ENCODE peak calls at places on chromosomes 3 and 15, in ten cellular contexts. O is heart left ventricle, U is gastrocnemius medialis, F is stomach, C is body of pancreas, N is GM12891, T is adrenal gland, Z is IMR-90, E is ovary, V is A549. Y is an unnamed sample.

GRCh38 chr3:194009892-194010533 is 125.9 kb upstream of the HES1 start:
- DNase-seq in O (no peak), U (no peak), F (no peak), C (no peak), N (no peak), T (no peak), Z (no peak), E (no peak), V (no peak), Y (no peak)

GRCh38 chr3:30779686-30780287 is 114.7 kb downstream of the GADL1 start:
- DNase-seq in O (no peak), U (no peak), F (no peak), C (no peak), N (no peak), T (no peak), Z (peak; percentile 38), E (no peak), V (peak; percentile 38), Y (no peak)

GRCh38 chr3:13470894-13471574 is 9.1 kb upstream of the HDAC11 start:
- DNase-seq in O (no peak), U (no peak), F (no peak), C (no peak), N (no peak), T (no peak), Z (no peak), E (no peak), V (peak; percentile 40), Y (no peak)

GRCh38 chr15:80076321-80077318 is 17.1 kb downstream of the ZFAND6 start:
- DNase-seq in O (no peak), U (no peak), F (no peak), C (no peak), N (no peak), T (no peak), Z (peak; percentile 50), E (no peak), V (no peak), Y (no peak)

GRCh38 chr3:107987036-107987557 is 103.7 kb downstream of the CD47 start:
- DNase-seq in O (peak; percentile 83), U (peak; percentile 45), F (peak; percentile 84), C (peak; percentile 66), N (no peak), T (peak; percentile 89), Z (peak; percentile 98), E (peak; percentile 84), V (peak; percentile 83), Y (peak; percentile 96)

GRCh38 chr15:51775967-51776816 is 24.8 kb downstream of the TMOD2 start:
- DNase-seq in O (no peak), U (no peak), F (peak; percentile 56), C (peak; percentile 59), N (peak; percentile 30), T (peak; percentile 33), Z (peak; percentile 55), E (peak; percentile 30), V (peak; percentile 77), Y (no peak)

GRCh38 chr3:141540531-141540930 is 53.7 kb downstream of the RASA2 start:
- DNase-seq in O (no peak), U (no peak), F (no peak), C (no peak), N (no peak), T (no peak), Z (no peak), E (no peak), V (no peak), Y (no peak)

GRCh38 chr15:70703483-70703882 is 59.9 kb downstream of the UACA start:
- DNase-seq in O (no peak), U (no peak), F (no peak), C (no peak), N (no peak), T (no peak), Z (no peak), E (no peak), V (peak; percentile 36), Y (no peak)

GRCh38 chr3:169769287-169770181 is at the start of gene ACTRT3:
- DNase-seq in O (peak; percentile 81), U (no peak), F (peak; percentile 76), C (peak; percentile 59), N (peak; percentile 45), T (peak; percentile 75), Z (peak; percentile 43), E (peak; percentile 67), V (peak; percentile 73), Y (no peak)

GRCh38 chr3:184568918-184569829 is 7.6 kb downstream of the EPHB3 start:
- DNase-seq in O (peak; percentile 86), U (peak; percentile 48), F (peak; percentile 77), C (peak; percentile 71), N (no peak), T (peak; percentile 72), Z (peak; percentile 97), E (peak; percentile 95), V (no peak), Y (peak; percentile 93)
- TF ChIP-seq POLR2A in O (peak; percentile 20), U (no peak), F (no peak), C (peak; percentile 13), N (no peak), T (no peak), Z (no peak), E (no peak), V (no peak), Y (no peak)

GRCh38 chr3:51544011-51544775 is 5.7 kb downstream of the RAD54L2 start:
- DNase-seq in O (no peak), U (no peak), F (no peak), C (no peak), N (no peak), T (no peak), Z (no peak), E (no peak), V (no peak), Y (no peak)

GRCh38 chr3:51535146-51536019 is 3.1 kb upstream of the RAD54L2 start:
- DNase-seq in O (no peak), U (no peak), F (no peak), C (no peak), N (no peak), T (no peak), Z (no peak), E (no peak), V (no peak), Y (no peak)

GRCh38 chr3:51539291-51539891 is 872 bp downstream of the RAD54L2 start:
- DNase-seq in O (peak; percentile 31), U (no peak), F (no peak), C (peak; percentile 12), N (peak; percentile 32), T (peak; percentile 27), Z (peak; percentile 85), E (no peak), V (peak; percentile 22), Y (no peak)

GRCh38 chr3:51538115-51538458 is 432 bp upstream of the RAD54L2 start:
- DNase-seq in O (no peak), U (no peak), F (no peak), C (no peak), N (no peak), T (no peak), Z (no peak), E (no peak), V (no peak), Y (no peak)

GRCh38 chr3:51538459-51539290 is at the start of gene RAD54L2:
- DNase-seq in O (peak; percentile 88), U (peak; percentile 68), F (peak; percentile 87), C (peak; percentile 84), N (peak; percentile 85), T (peak; percentile 79), Z (peak; percentile 79), E (peak; percentile 66), V (peak; percentile 84), Y (no peak)
- TF ChIP-seq POLR2A in O (peak; percentile 63), U (peak; percentile 42), F (no peak), C (peak; percentile 35), N (peak; percentile 25), T (peak; percentile 63), Z (peak; percentile 65), E (peak; percentile 57), V (peak; percentile 50), Y (no peak)

GRCh38 chr3:150764607-150765366 is 1.8 kb upstream of the SIAH2 start:
- DNase-seq in O (no peak), U (no peak), F (no peak), C (no peak), N (no peak), T (no peak), Z (no peak), E (no peak), V (no peak), Y (no peak)

GRCh38 chr3:150762662-150763121 is 277 bp downstream of the SIAH2 start:
- DNase-seq in O (no peak), U (no peak), F (no peak), C (peak; percentile 28), N (no peak), T (no peak), Z (no peak), E (peak; percentile 29), V (no peak), Y (no peak)

GRCh38 chr3:150761831-150762661 is 923 bp downstream of the SIAH2 start:
- DNase-seq in O (peak; percentile 52), U (peak; percentile 69), F (peak; percentile 64), C (peak; percentile 58), N (no peak), T (peak; percentile 74), Z (peak; percentile 56), E (peak; percentile 66), V (peak; percentile 65), Y (peak; percentile 93)

GRCh38 chr3:150763122-150763840 is at the start of gene SIAH2:
- DNase-seq in O (peak; percentile 95), U (peak; percentile 88), F (peak; percentile 93), C (peak; percentile 91), N (peak; percentile 69), T (peak; percentile 96), Z (peak; percentile 93), E (peak; percentile 88), V (peak; percentile 95), Y (peak; percentile 98)

GRCh38 chr3:150763841-150764483 is 993 bp upstream of the SIAH2 start:
- DNase-seq in O (peak; percentile 71), U (peak; percentile 46), F (peak; percentile 78), C (peak; percentile 73), N (no peak), T (peak; percentile 77), Z (peak; percentile 54), E (peak; percentile 59), V (peak; percentile 74), Y (peak; percentile 93)
- TF ChIP-seq POLR2A in O (no peak), U (no peak), F (no peak), C (no peak), N (no peak), T (no peak), Z (no peak), E (peak; percentile 26), V (no peak), Y (no peak)

GRCh38 chr3:46694520-46694919 is 1.0 kb upstream of the ALS2CL start:
- DNase-seq in O (no peak), U (no peak), F (no peak), C (no peak), N (no peak), T (no peak), Z (no peak), E (no peak), V (no peak), Y (no peak)

GRCh38 chr3:46690798-46691197 is 2.7 kb downstream of the ALS2CL start:
- DNase-seq in O (peak; percentile 81), U (no peak), F (peak; percentile 68), C (peak; percentile 40), N (no peak), T (no peak), Z (no peak), E (no peak), V (peak; percentile 29), Y (no peak)

GRCh38 chr3:46693038-46693896 is at the start of gene ALS2CL:
- DNase-seq in O (peak; percentile 72), U (peak; percentile 49), F (peak; percentile 72), C (peak; percentile 74), N (peak; percentile 67), T (peak; percentile 46), Z (no peak), E (peak; percentile 50), V (peak; percentile 35), Y (no peak)

GRCh38 chr3:46693897-46694235 is 387 bp upstream of the ALS2CL start:
- DNase-seq in O (peak; percentile 55), U (no peak), F (no peak), C (peak; percentile 37), N (no peak), T (peak; percentile 77), Z (no peak), E (no peak), V (no peak), Y (no peak)

GRCh38 chr3:46692566-46692983 is 904 bp downstream of the ALS2CL start:
- DNase-seq in O (peak; percentile 67), U (peak; percentile 48), F (peak; percentile 83), C (peak; percentile 86), N (no peak), T (peak; percentile 44), Z (no peak), E (peak; percentile 26), V (peak; percentile 67), Y (no peak)
- TF ChIP-seq POLR2A in O (no peak), U (no peak), F (peak; percentile 15), C (peak; percentile 67), N (no peak), T (no peak), Z (no peak), E (no peak), V (no peak), Y (no peak)